ENCODE peak calls at places on chromosome 1, in five cellular contexts. E is naive B cell; H is IMR-90; M is naive thymus-derived CD8-positive, alpha-beta T cell; W is amygdala. Y is an unnamed sample.

GRCh38 chr1:184583837-184584236 is 170.8 kb downstream of the EDEM3 start:
- DNase-seq in M (no peak), E (no peak), H (no peak), W (no peak), Y (no peak)

GRCh38 chr1:75725861-75726361 is 1.4 kb downstream of the ACADM start:
- DNase-seq in M (no peak), H (no peak), W (no peak), E (no peak), Y (no peak)

GRCh38 chr1:91864017-91864700 is 21.8 kb downstream of the TGFBR3 start:
- DNase-seq in E (no peak), H (peak; percentile 66), W (no peak), M (no peak), Y (peak; percentile 72)

GRCh38 chr1:20484526-20485462 is 1.2 kb downstream of the CAMK2N1 start:
- DNase-seq in W (no peak), E (no peak), H (no peak), M (no peak), Y (peak; percentile 26)

GRCh38 chr1:18703041-18703621 is 72.5 kb downstream of the PAX7 start:
- DNase-seq in M (no peak), E (no peak), W (no peak), H (no peak), Y (no peak)

GRCh38 chr1:67307251-67308060 is at the start of gene IL12RB2:
- DNase-seq in E (peak; percentile 4), W (no peak), M (peak; percentile 13), H (no peak), Y (no peak)

GRCh38 chr1:23129846-23130245 is 38.8 kb downstream of the LUZP1 start:
- DNase-seq in W (no peak), E (no peak), H (no peak), M (no peak), Y (peak; percentile 31)

GRCh38 chr1:2213576-2214505 is 14.3 kb upstream of the SKI start:
- DNase-seq in M (no peak), E (no peak), W (no peak), H (peak; percentile 86), Y (peak; percentile 89)

GRCh38 chr1:28064064-28064463 is 24.3 kb downstream of the EYA3 start:
- DNase-seq in H (peak; percentile 83), E (no peak), M (no peak), W (no peak), Y (peak; percentile 56)

GRCh38 chr1:22887491-22887890 is 85.2 kb downstream of the LACTBL1 start:
- DNase-seq in M (no peak), W (no peak), E (no peak), H (no peak), Y (no peak)

GRCh38 chr1:214404154-214404553 is 123.2 kb downstream of the SMYD2 start:
- DNase-seq in E (no peak), H (peak; percentile 88), W (no peak), M (no peak), Y (peak; percentile 71)

GRCh38 chr1:31776032-31776431 is 11.9 kb upstream of the ADGRB2 start:
- DNase-seq in E (no peak), H (no peak), M (no peak), W (no peak), Y (no peak)

GRCh38 chr1:231161711-231162299 is at the start of gene TRIM67:
- DNase-seq in E (no peak), H (no peak), M (no peak), W (no peak), Y (no peak)

GRCh38 chr1:185695299-185695698 is 38.9 kb upstream of the HMCN1 start:
- DNase-seq in W (no peak), E (peak; percentile 20), M (peak; percentile 32), H (no peak), Y (no peak)

GRCh38 chr1:202315576-202316168 is 26.1 kb downstream of the UBE2T start:
- DNase-seq in E (peak; percentile 52), H (peak; percentile 66), M (peak; percentile 72), W (peak; percentile 50), Y (peak; percentile 81)

GRCh38 chr1:100597069-100597741 is 59.3 kb downstream of the GPR88 start:
- DNase-seq in E (no peak), W (no peak), M (no peak), H (peak; percentile 90), Y (peak; percentile 88)

GRCh38 chr1:227883073-227883520 is 64.6 kb downstream of the WNT9A start:
- DNase-seq in M (no peak), E (no peak), H (no peak), W (no peak), Y (no peak)

GRCh38 chr1:56376188-56376984 is 203.0 kb downstream of the PLPP3 start:
- DNase-seq in E (no peak), H (peak; percentile 31), M (no peak), W (no peak), Y (peak; percentile 46)

GRCh38 chr1:112636597-112637256 is 17.1 kb downstream of the CAPZA1 start:
- DNase-seq in H (no peak), W (no peak), M (no peak), E (no peak), Y (no peak)

GRCh38 chr1:47729685-47730084 is 267.5 kb downstream of the TRABD2B start:
- DNase-seq in W (no peak), H (no peak), M (no peak), E (no peak), Y (no peak)

GRCh38 chr1:7705048-7705907 is 65.8 kb upstream of the VAMP3 start:
- DNase-seq in W (no peak), E (peak; percentile 39), M (peak; percentile 43), H (no peak), Y (no peak)

GRCh38 chr1:15830284-15830657 is 17.2 kb upstream of the SPEN start:
- DNase-seq in M (no peak), H (no peak), W (no peak), E (no peak), Y (no peak)

GRCh38 chr1:170881268-170882265 is 53.8 kb upstream of the MROH9 start:
- DNase-seq in W (no peak), H (peak; percentile 42), M (no peak), E (no peak), Y (peak; percentile 76)

GRCh38 chr1:213568929-213569815 is 418.6 kb upstream of the PROX1 start:
- DNase-seq in E (no peak), M (no peak), H (no peak), W (no peak), Y (no peak)

GRCh38 chr1:245169391-245169790 is 14.6 kb downstream of the KIF26B start:
- DNase-seq in W (no peak), E (no peak), M (no peak), H (no peak), Y (no peak)

Y was measured in fibroblast of pulmonary artery.